ENCODE peak calls at places on chromosomes 2 and 18, in seven cellular contexts. One of them, this sample, is unnamed.

GRCh38 chr2:225288986-225289385 is 110.5 kb upstream of the NYAP2 start:
- DNase-seq in IMR-90: peak; percentile 67
- DNase-seq in thoracic aorta: no peak
- DNase-seq in AG04450: no peak
- DNase-seq in OCI-LY7: no peak
- DNase-seq in gastrocnemius medialis: no peak
- DNase-seq in testis: no peak
- DNase-seq in this sample: no peak

GRCh38 chr18:60838677-60839076 is 466.1 kb upstream of the MC4R start:
- DNase-seq in thoracic aorta: no peak
- DNase-seq in testis: no peak
- DNase-seq in AG04450: no peak
- DNase-seq in OCI-LY7: no peak
- DNase-seq in gastrocnemius medialis: no peak
- DNase-seq in IMR-90: no peak
- DNase-seq in this sample: no peak

GRCh38 chr2:60505240-60505639 is 48.2 kb downstream of the BCL11A start:
- DNase-seq in AG04450: no peak
- DNase-seq in OCI-LY7: no peak
- DNase-seq in IMR-90: no peak
- DNase-seq in thoracic aorta: no peak
- DNase-seq in testis: no peak
- DNase-seq in gastrocnemius medialis: no peak
- DNase-seq in this sample: no peak

GRCh38 chr18:8756571-8756970 is 51.2 kb downstream of the MTCL1 start:
- DNase-seq in gastrocnemius medialis: no peak
- DNase-seq in testis: peak; percentile 8
- DNase-seq in OCI-LY7: peak; percentile 41
- DNase-seq in thoracic aorta: no peak
- DNase-seq in AG04450: no peak
- DNase-seq in IMR-90: no peak
- DNase-seq in this sample: no peak

GRCh38 chr2:230953843-230954242 is 28.8 kb upstream of the GPR55 start:
- DNase-seq in thoracic aorta: no peak
- DNase-seq in gastrocnemius medialis: no peak
- DNase-seq in IMR-90: no peak
- DNase-seq in OCI-LY7: no peak
- DNase-seq in AG04450: no peak
- DNase-seq in testis: no peak
- DNase-seq in this sample: no peak

GRCh38 chr2:230873670-230874401 is 9.1 kb downstream of the ITM2C start:
- DNase-seq in IMR-90: no peak
- DNase-seq in gastrocnemius medialis: no peak
- DNase-seq in thoracic aorta: no peak
- DNase-seq in testis: no peak
- DNase-seq in OCI-LY7: peak; percentile 62
- DNase-seq in AG04450: no peak
- DNase-seq in this sample: no peak

GRCh38 chr2:155223781-155224406 is 525.4 kb downstream of the KCNJ3 start:
- DNase-seq in AG04450: no peak
- DNase-seq in IMR-90: no peak
- DNase-seq in thoracic aorta: no peak
- DNase-seq in gastrocnemius medialis: no peak
- DNase-seq in OCI-LY7: peak; percentile 50
- DNase-seq in testis: peak; percentile 21
- DNase-seq in this sample: no peak

GRCh38 chr2:186460465-186460864 is 25.6 kb upstream of the ZC3H15 start:
- DNase-seq in AG04450: peak; percentile 4
- DNase-seq in OCI-LY7: peak; percentile 18
- DNase-seq in IMR-90: peak; percentile 32
- DNase-seq in testis: no peak
- DNase-seq in gastrocnemius medialis: no peak
- DNase-seq in thoracic aorta: no peak
- DNase-seq in this sample: no peak

GRCh38 chr2:86645752-86646151 is 22.1 kb upstream of the RNF103 start:
- DNase-seq in gastrocnemius medialis: no peak
- DNase-seq in OCI-LY7: no peak
- DNase-seq in thoracic aorta: no peak
- DNase-seq in testis: no peak
- DNase-seq in AG04450: no peak
- DNase-seq in IMR-90: no peak
- DNase-seq in this sample: no peak

GRCh38 chr2:158635961-158636601 is 159.0 kb upstream of the DAPL1 start:
- DNase-seq in thoracic aorta: no peak
- DNase-seq in testis: no peak
- DNase-seq in OCI-LY7: no peak
- DNase-seq in IMR-90: no peak
- DNase-seq in AG04450: no peak
- DNase-seq in gastrocnemius medialis: no peak
- DNase-seq in this sample: no peak

GRCh38 chr2:156480376-156480775 is 44.2 kb downstream of the GPD2 start:
- DNase-seq in thoracic aorta: no peak
- DNase-seq in gastrocnemius medialis: no peak
- DNase-seq in IMR-90: no peak
- DNase-seq in testis: no peak
- DNase-seq in AG04450: no peak
- DNase-seq in OCI-LY7: no peak
- DNase-seq in this sample: no peak

GRCh38 chr18:21949326-21950015 is 208.9 kb downstream of the MIB1 start:
- DNase-seq in AG04450: no peak
- DNase-seq in OCI-LY7: no peak
- DNase-seq in gastrocnemius medialis: no peak
- DNase-seq in testis: no peak
- DNase-seq in thoracic aorta: no peak
- DNase-seq in IMR-90: no peak
- DNase-seq in this sample: no peak

GRCh38 chr2:157302492-157303099 is 23.0 kb downstream of the ERMN start:
- DNase-seq in thoracic aorta: no peak
- DNase-seq in OCI-LY7: peak; percentile 67
- DNase-seq in testis: peak; percentile 45
- DNase-seq in IMR-90: peak; percentile 44
- DNase-seq in gastrocnemius medialis: no peak
- DNase-seq in AG04450: peak; percentile 16
- DNase-seq in this sample: no peak

GRCh38 chr2:130728007-130728454 is 839 bp upstream of the GPR148 start:
- DNase-seq in AG04450: no peak
- DNase-seq in OCI-LY7: peak; percentile 17
- DNase-seq in testis: peak; percentile 56
- DNase-seq in IMR-90: no peak
- DNase-seq in thoracic aorta: no peak
- DNase-seq in gastrocnemius medialis: no peak
- DNase-seq in this sample: no peak

GRCh38 chr2:15775753-15776628 is 164.4 kb upstream of the MYCN start:
- DNase-seq in gastrocnemius medialis: no peak
- DNase-seq in IMR-90: no peak
- DNase-seq in testis: no peak
- DNase-seq in thoracic aorta: no peak
- DNase-seq in OCI-LY7: no peak
- DNase-seq in AG04450: no peak
- DNase-seq in this sample: no peak

GRCh38 chr18:23281626-23282436 is 146.5 kb downstream of the CABLES1 start:
- DNase-seq in testis: no peak
- DNase-seq in IMR-90: no peak
- DNase-seq in gastrocnemius medialis: no peak
- DNase-seq in thoracic aorta: no peak
- DNase-seq in AG04450: no peak
- DNase-seq in OCI-LY7: no peak
- DNase-seq in this sample: peak; percentile 67

GRCh38 chr2:86350751-86351150 is 13.3 kb upstream of the REEP1 start:
- DNase-seq in OCI-LY7: no peak
- DNase-seq in gastrocnemius medialis: no peak
- DNase-seq in testis: no peak
- DNase-seq in AG04450: no peak
- DNase-seq in IMR-90: no peak
- DNase-seq in thoracic aorta: no peak
- DNase-seq in this sample: no peak

GRCh38 chr2:219446101-219446504 is 11.5 kb downstream of the SPEG start:
- DNase-seq in thoracic aorta: peak; percentile 68
- DNase-seq in IMR-90: peak; percentile 67
- DNase-seq in OCI-LY7: peak; percentile 39
- DNase-seq in AG04450: no peak
- DNase-seq in testis: peak; percentile 37
- DNase-seq in gastrocnemius medialis: no peak
- DNase-seq in this sample: no peak

GRCh38 chr2:61452392-61452791 is 18.5 kb downstream of the USP34 start:
- DNase-seq in thoracic aorta: no peak
- DNase-seq in IMR-90: no peak
- DNase-seq in OCI-LY7: peak; percentile 65
- DNase-seq in AG04450: no peak
- DNase-seq in testis: no peak
- DNase-seq in gastrocnemius medialis: no peak
- DNase-seq in this sample: no peak

GRCh38 chr2:238169708-238170251 is 11.0 kb downstream of the ERFE start:
- DNase-seq in gastrocnemius medialis: peak; percentile 34
- DNase-seq in thoracic aorta: no peak
- DNase-seq in OCI-LY7: peak; percentile 14
- DNase-seq in IMR-90: peak; percentile 98
- DNase-seq in testis: no peak
- DNase-seq in AG04450: peak; percentile 88
- DNase-seq in this sample: peak; percentile 89

GRCh38 chr2:240561325-240561971 is 1.3 kb downstream of the DUSP28 start:
- DNase-seq in AG04450: no peak
- DNase-seq in OCI-LY7: peak; percentile 43
- DNase-seq in testis: peak; percentile 12
- DNase-seq in thoracic aorta: no peak
- DNase-seq in IMR-90: peak; percentile 91
- DNase-seq in gastrocnemius medialis: peak; percentile 23
- DNase-seq in this sample: peak; percentile 54

DNA sequence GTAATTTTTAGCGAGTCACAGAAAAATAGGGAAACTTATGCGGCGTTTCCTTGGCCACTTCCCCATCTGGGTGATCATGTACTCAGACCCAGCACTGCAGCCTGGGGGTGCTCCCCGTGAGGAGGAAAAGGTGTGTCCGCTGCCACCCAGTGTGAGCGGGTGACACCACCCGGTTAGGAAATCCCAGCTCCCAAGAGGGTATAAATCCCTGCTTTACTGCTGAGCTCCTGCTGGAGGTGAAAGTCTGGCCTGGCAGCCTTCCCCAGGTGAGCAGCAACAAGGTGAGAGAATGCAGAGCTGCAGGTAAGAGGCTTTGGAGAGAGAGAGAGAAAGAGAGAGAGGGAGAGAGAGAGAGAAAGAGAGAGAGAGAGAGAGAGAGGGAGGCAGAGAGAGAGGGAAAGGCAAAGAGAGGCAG is at the start of gene IL1R2:
- DNase-seq in gastrocnemius medialis: peak; percentile 41
- DNase-seq in AG04450: no peak
- DNase-seq in OCI-LY7: no peak
- DNase-seq in thoracic aorta: no peak
- DNase-seq in testis: no peak
- DNase-seq in IMR-90: no peak
- DNase-seq in this sample: no peak
- TF ChIP-seq CTCF in gastrocnemius medialis: no peak
- TF ChIP-seq CTCF in AG04450: no peak
- TF ChIP-seq CTCF in OCI-LY7: no peak
- TF ChIP-seq CTCF in thoracic aorta: no peak
- TF ChIP-seq CTCF in testis: no peak
- TF ChIP-seq CTCF in IMR-90: no peak
- TF ChIP-seq CTCF in this sample: no peak

GRCh38 chr2:177002983-177003382 is 209.6 kb upstream of the HNRNPA3 start:
- DNase-seq in testis: no peak
- DNase-seq in OCI-LY7: no peak
- DNase-seq in thoracic aorta: no peak
- DNase-seq in gastrocnemius medialis: no peak
- DNase-seq in AG04450: no peak
- DNase-seq in IMR-90: no peak
- DNase-seq in this sample: no peak
- H3K4me3 ChIP-seq in testis: no peak overlapping the region
- H3K4me3 ChIP-seq in OCI-LY7: no peak overlapping the region
- H3K4me3 ChIP-seq in thoracic aorta: no peak overlapping the region
- H3K4me3 ChIP-seq in gastrocnemius medialis: no peak overlapping the region
- H3K4me3 ChIP-seq in AG04450: no peak overlapping the region
- H3K4me3 ChIP-seq in IMR-90: no peak overlapping the region
- H3K4me3 ChIP-seq in this sample: no peak overlapping the region

GRCh38 chr2:172774302-172774701 is 38.7 kb downstream of the RAPGEF4 start:
- DNase-seq in gastrocnemius medialis: no peak
- DNase-seq in thoracic aorta: no peak
- DNase-seq in AG04450: no peak
- DNase-seq in OCI-LY7: no peak
- DNase-seq in testis: no peak
- DNase-seq in IMR-90: no peak
- DNase-seq in this sample: no peak
- TF ChIP-seq CTCF in gastrocnemius medialis: no peak
- TF ChIP-seq CTCF in thoracic aorta: no peak
- TF ChIP-seq CTCF in AG04450: no peak
- TF ChIP-seq CTCF in OCI-LY7: no peak
- TF ChIP-seq CTCF in testis: no peak
- TF ChIP-seq CTCF in IMR-90: no peak
- TF ChIP-seq CTCF in this sample: no peak

DNA sequence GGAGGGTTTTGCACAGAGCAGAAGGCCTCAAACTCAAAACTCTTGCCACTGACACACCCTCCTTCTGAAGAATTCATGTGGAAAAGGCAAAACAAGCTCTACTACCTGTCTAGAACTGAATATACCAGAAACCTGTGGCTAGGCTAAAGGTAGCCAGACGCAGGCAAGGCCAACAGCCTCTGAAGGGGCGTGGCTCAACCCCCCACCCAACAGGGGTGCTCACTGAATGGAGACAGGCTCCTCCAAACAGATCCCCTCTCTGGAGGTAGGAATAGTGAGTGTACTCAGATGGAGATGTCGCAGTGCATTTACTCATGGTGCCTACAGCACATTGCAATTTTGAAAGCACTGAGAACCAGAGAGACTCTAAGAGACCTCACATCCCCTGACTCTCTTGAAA is 3.0 kb upstream of the STK17B start:
- DNase-seq in testis: no peak
- DNase-seq in thoracic aorta: no peak
- DNase-seq in IMR-90: no peak
- DNase-seq in AG04450: no peak
- DNase-seq in OCI-LY7: peak; percentile 69
- DNase-seq in gastrocnemius medialis: no peak
- DNase-seq in this sample: no peak
- H3K4me3 ChIP-seq in testis: no peak overlapping the region
- H3K4me3 ChIP-seq in thoracic aorta: no peak overlapping the region
- H3K4me3 ChIP-seq in IMR-90: no peak overlapping the region
- H3K4me3 ChIP-seq in AG04450: no peak overlapping the region
- H3K4me3 ChIP-seq in OCI-LY7: peak overlapping the region; percentile 98
- H3K4me3 ChIP-seq in gastrocnemius medialis: no peak overlapping the region
- H3K4me3 ChIP-seq in this sample: no peak overlapping the region